ENCODE peak calls at places on chromosomes 16 and 17, in six cellular contexts. T, O, X, C, W and H are unnamed samples. For H3K27me3, the result is how much of the 10 kb centered on the place peaks cover.

GRCh38 chr16:3754304-3754703 is 37.0 kb upstream of the TRAP1 start:
- DNase-seq in T (no peak), O (no peak), C (no peak), W (no peak), X (no peak), H (no peak)

GRCh38 chr17:42362245-42362961 is 25.8 kb downstream of the STAT3 start:
- DNase-seq in C (no peak), T (no peak), X (no peak), O (peak), W (no peak), H (no peak)

GRCh38 chr16:50208460-50208931 is 55.4 kb downstream of the TENT4B start:
- DNase-seq in C (no peak), O (no peak), W (no peak), T (no peak), X (no peak), H (peak)

GRCh38 chr16:73365010-73365409 is 317.1 kb upstream of the ZFHX3 start:
- DNase-seq in O (peak), T (peak), C (no peak), W (no peak), X (no peak), H (no peak)

GRCh38 chr17:79531191-79531590 is 79.7 kb downstream of the RBFOX3 start:
- DNase-seq in W (no peak), T (no peak), X (no peak), O (no peak), C (no peak), H (no peak)

GRCh38 chr16:21205303-21205702 is 6.1 kb downstream of the ZP2 start:
- DNase-seq in X (no peak), C (no peak), O (no peak), W (no peak), T (no peak), H (no peak)

GRCh38 chr16:71344315-71344905 is 14.1 kb upstream of the CALB2 start:
- DNase-seq in X (no peak), T (no peak), C (no peak), O (no peak), W (no peak), H (peak)

GRCh38 chr17:42179911-42180410 is 981 bp downstream of the KCNH4 start:
- DNase-seq in C (peak), T (peak), O (peak), W (no peak), X (peak), H (no peak)

GRCh38 chr17:44585315-44585714 is 28.0 kb downstream of the FZD2 start:
- DNase-seq in C (no peak), O (no peak), X (no peak), T (no peak), W (no peak), H (no peak)

GRCh38 chr17:83175551-83176271 is 96.3 kb downstream of the METRNL start:
- DNase-seq in W (no peak), C (no peak), O (no peak), T (no peak), X (no peak), H (no peak)

GRCh38 chr17:65896889-65897288 is 295.0 kb downstream of the CEP112 start:
- DNase-seq in C (no peak), W (no peak), O (no peak), X (no peak), T (no peak), H (no peak)

GRCh38 chr17:2239882-2240430 is 63.6 kb downstream of the SMG6 start:
- DNase-seq in X (no peak), O (no peak), C (no peak), T (peak), W (peak), H (peak)

GRCh38 chr17:65550758-65551157 is 10.7 kb downstream of the AXIN2 start:
- DNase-seq in O (no peak), X (no peak), T (no peak), C (no peak), W (no peak), H (no peak)

GRCh38 chr16:51431517-51432241 is 280.6 kb upstream of the SALL1 start:
- DNase-seq in W (no peak), X (no peak), T (peak), C (no peak), O (no peak), H (peak)

GRCh38 chr17:55053855-55054254 is 85.3 kb downstream of the STXBP4 start:
- DNase-seq in T (peak), W (no peak), C (no peak), X (no peak), O (no peak), H (no peak)

GRCh38 chr16:30183961-30184429 is 593 bp downstream of the CORO1A start:
- DNase-seq in O (peak), X (no peak), C (peak), W (no peak), T (no peak), H (no peak)

GRCh38 chr16:31253642-31254045 is 6.1 kb upstream of the ITGAM start:
- DNase-seq in O (no peak), C (peak), T (no peak), X (no peak), W (peak), H (no peak)

GRCh38 chr16:7303014-7303676 is 29.5 kb upstream of the RBFOX1 start:
- DNase-seq in X (no peak), T (no peak), O (peak), C (no peak), W (no peak), H (no peak)

GRCh38 chr16:87369117-87369775 is 14.3 kb downstream of the FBXO31 start:
- DNase-seq in W (no peak), X (no peak), O (no peak), C (no peak), T (no peak), H (no peak)

GRCh38 chr17:43813386-43813785 is 19.6 kb downstream of the MPP3 start:
- DNase-seq in T (no peak), C (no peak), W (no peak), X (no peak), O (no peak), H (no peak)

GRCh38 chr16:16096858-16097213 is 126.5 kb downstream of the ABCC6 start:
- DNase-seq in T (no peak), X (no peak), O (no peak), W (no peak), C (no peak), H (no peak)

GRCh38 chr17:37121616-37122015 is 172.9 kb downstream of the AATF start:
- DNase-seq in T (no peak), C (no peak), X (no peak), O (no peak), W (no peak), H (no peak)

GRCh38 chr17:79217473-79218135 is 143.0 kb downstream of the ENGASE start:
- DNase-seq in T (no peak), X (no peak), C (no peak), O (no peak), W (no peak), H (no peak)

GRCh38 chr17:60139438-60140285 is 10.1 kb upstream of the CA4 start:
- DNase-seq in T (peak), W (peak), X (peak), C (peak), O (peak), H (peak)

GRCh38 chr16:65038125-65038524 is 83.7 kb downstream of the CDH11 start:
- DNase-seq in W (no peak), C (no peak), O (no peak), X (no peak), T (peak), H (no peak)

GRCh38 chr16:81446318-81447275 is 2.0 kb downstream of the CMIP start:
- DNase-seq in X (peak), C (peak), O (no peak), T (no peak), W (no peak), H (peak)

GRCh38 chr17:80646328-80646727 is 101.7 kb downstream of the RPTOR start:
- DNase-seq in X (no peak), W (no peak), T (no peak), C (no peak), O (no peak), H (no peak)

GRCh38 chr16:80250376-80250775 is 290.4 kb upstream of the DYNLRB2 start:
- DNase-seq in C (no peak), O (no peak), W (no peak), X (no peak), T (no peak), H (peak)

GRCh38 chr17:40664582-40665333 is at the start of gene KRT222:
- DNase-seq in W (no peak), O (no peak), X (no peak), T (no peak), C (no peak), H (peak)

GRCh38 chr17:65533056-65533745 is 28.2 kb downstream of the AXIN2 start:
- DNase-seq in W (no peak), T (no peak), X (no peak), O (no peak), C (no peak), H (no peak)

GRCh38 chr16:87845213-87845612 is 24.1 kb downstream of the SLC7A5 start:
- DNase-seq in C (no peak), W (no peak), X (no peak), T (no peak), O (no peak), H (no peak)

GRCh38 chr17:13410214-13410613 is 191.5 kb downstream of the HS3ST3A1 start:
- DNase-seq in W (no peak), O (no peak), X (no peak), C (no peak), T (no peak), H (no peak)
- TF ChIP-seq CTCF in W (no peak), O (no peak), X (no peak), C (no peak), T (no peak), H (no peak)

GRCh38 chr16:69921125-69921524 is 30.0 kb upstream of the CLEC18A start:
- DNase-seq in W (no peak), C (no peak), X (no peak), O (no peak), T (no peak), H (no peak)

GRCh38 chr16:69916445-69916844 is 34.7 kb upstream of the CLEC18A start:
- DNase-seq in C (no peak), X (no peak), T (no peak), O (no peak), W (no peak), H (no peak)

GRCh38 chr16:69917311-69917710 is 33.8 kb upstream of the CLEC18A start:
- DNase-seq in C (no peak), T (no peak), O (no peak), W (no peak), X (no peak), H (no peak)

GRCh38 chr16:69918241-69918640 is 32.9 kb upstream of the CLEC18A start:
- DNase-seq in C (no peak), W (no peak), T (no peak), O (no peak), X (no peak), H (no peak)

DNA sequence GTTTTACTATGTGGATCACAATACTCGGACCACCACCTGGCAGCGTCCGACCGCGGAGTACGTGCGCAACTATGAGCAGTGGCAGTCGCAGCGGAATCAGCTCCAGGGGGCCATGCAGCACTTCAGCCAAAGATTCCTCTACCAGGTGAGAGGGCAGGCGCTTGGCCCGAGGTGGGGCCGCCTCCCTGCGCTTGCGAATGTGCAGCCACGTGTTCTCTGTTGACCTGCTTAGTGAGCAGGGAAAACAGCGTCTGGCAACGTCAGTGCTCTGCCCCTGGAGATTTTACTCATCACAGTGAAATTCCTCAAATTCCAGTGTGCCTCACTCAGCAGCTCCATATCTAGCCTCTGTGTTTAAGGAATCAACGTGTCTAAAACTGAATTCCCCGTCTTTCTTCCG is 33.4 kb upstream of the CLEC18A start:
- DNase-seq in O (no peak), X (no peak), T (peak), C (no peak), W (peak), H (peak)
- H3K27ac ChIP-seq in O (peak), X (no peak), T (peak), C (no peak), W (peak), H (no peak)

DNA sequence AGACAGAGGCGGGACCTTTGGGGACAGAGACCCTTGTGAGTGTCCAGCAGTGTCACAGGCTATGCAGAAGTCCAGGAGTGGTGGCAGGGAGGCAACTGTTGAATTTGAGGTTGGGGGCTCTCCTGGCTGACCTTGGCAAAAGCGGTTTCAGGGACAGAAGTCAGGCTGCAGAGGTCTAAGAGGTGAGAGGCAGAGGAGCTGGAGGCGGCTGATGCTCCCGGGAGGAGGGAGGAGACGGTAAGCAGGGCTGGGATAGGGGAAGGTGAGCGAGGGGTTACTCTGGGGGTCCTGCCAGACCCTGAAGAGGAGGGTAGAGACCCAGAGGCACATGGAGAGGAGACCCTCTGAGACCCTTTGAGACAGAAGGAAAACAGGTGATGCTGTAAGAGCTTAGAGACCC is 5.2 kb downstream of the EPOP start:
- DNase-seq in O (no peak), C (no peak), X (no peak), W (no peak), T (no peak), H (no peak)
- H3K27me3 ChIP-seq in O (half or more), C (under half), X (under half), W (under half), T (half or more), H (half or more)

DNA sequence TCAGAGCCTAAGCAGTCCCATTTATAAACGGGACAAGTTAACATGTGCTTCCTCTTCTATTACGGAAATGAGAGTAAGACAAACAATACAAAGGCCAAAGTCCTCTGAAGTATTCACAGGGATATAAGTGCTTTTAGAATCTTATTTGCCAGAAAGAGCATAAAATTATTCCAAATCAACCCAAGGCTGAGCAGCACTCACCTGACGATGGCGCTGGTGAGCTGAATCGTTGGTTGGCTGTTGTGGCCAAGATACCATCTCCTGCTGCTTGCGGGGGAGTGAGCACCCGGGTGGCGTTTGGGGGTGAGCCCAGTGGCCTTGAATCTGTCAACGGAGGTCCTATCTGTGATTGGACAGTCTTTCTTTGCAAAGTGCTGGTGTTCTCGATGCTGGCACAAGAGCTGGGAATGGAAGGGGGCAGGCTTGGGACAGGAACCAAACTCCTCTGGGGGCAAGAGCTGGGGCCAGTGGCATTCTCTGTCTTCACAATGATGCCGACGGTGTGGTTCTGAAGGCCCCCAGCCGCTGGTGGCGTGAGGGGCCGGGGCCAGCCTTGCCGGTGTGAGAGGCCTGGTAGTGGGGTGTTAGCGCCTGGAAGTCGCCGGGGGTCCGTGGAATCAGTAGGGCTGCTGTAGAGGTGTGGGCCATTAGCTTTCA is 9.5 kb upstream of the DHRS13 start:
- DNase-seq in C (peak), T (no peak), W (no peak), X (no peak), O (no peak), H (no peak)
- TF ChIP-seq CTCF in C (no peak), T (no peak), W (no peak), X (no peak), O (peak), H (peak)

DNA sequence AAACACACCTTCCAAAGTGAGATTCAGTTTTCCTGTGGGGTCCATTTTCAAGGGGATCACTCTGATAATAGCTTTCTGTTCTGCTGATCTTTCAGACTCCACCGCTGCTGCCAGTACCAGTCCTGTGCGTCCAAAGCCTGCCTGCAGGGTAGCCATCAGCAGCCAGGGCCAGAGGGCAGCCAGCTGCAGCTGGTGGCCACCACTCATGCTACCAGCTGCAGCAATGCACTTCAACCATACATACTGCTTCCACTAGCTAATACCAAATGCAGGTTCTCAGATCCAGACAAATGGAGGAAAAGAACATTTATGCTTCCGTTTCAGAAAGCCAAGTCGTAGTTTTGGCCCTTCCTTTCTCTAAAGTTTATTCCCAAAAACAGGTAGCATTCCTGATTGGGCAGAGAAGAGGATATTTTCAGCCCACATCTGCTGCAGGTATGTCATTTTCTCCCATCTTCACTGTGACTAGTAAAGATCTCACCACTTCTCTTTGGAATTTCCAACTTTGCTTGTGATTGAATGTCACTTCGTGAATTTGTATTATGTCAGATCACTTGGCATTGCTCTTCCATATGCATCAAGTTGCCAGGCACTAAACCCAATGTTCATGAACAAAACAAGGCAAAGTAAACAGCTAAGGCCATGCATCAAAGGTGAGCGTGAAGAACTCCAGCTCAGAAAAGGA is 1.8 kb downstream of the RNF43 start:
- DNase-seq in C (no peak), X (peak), O (peak), W (no peak), T (no peak), H (no peak)
- H3K27ac ChIP-seq in C (no peak), X (peak), O (no peak), W (no peak), T (no peak), H (peak)

GRCh38 chr16:84159800-84160199 is 14.7 kb downstream of the DNAAF1 start:
- DNase-seq in O (no peak), X (no peak), C (no peak), T (no peak), W (no peak), H (no peak)
- H3K27me3 ChIP-seq in O (under half), X (under half), C (under half), T (under half), W (under half), H (under half)

GRCh38 chr17:7251330-7252175 is at the start of gene CTDNEP1:
- DNase-seq in O (peak), C (peak), W (peak), T (peak), X (peak), H (peak)

GRCh38 chr17:7253082-7253481 is 1.1 kb downstream of the ELP5 start:
- DNase-seq in C (no peak), W (no peak), T (no peak), O (no peak), X (no peak), H (no peak)

GRCh38 chr17:7254511-7254910 is 2.5 kb downstream of the ELP5 start:
- DNase-seq in C (no peak), X (no peak), W (no peak), O (no peak), T (no peak), H (no peak)

GRCh38 chr17:7250655-7251329 is 742 bp downstream of the CTDNEP1 start:
- DNase-seq in C (no peak), X (no peak), W (no peak), T (no peak), O (no peak), H (no peak)

GRCh38 chr17:7252176-7253043 is at the start of gene ELP5:
- DNase-seq in O (peak), T (peak), X (peak), C (peak), W (peak), H (peak)
- TF ChIP-seq CTCF in O (peak), T (no peak), X (peak), C (no peak), W (peak), H (peak)

GRCh38 chr17:72122002-72122310 is 1.1 kb downstream of the SOX9 start:
- DNase-seq in O (no peak), X (no peak), T (peak), W (no peak), C (no peak), H (no peak)
- H3K27ac ChIP-seq in O (peak), X (peak), T (peak), W (peak), C (no peak), H (peak)

DNA sequence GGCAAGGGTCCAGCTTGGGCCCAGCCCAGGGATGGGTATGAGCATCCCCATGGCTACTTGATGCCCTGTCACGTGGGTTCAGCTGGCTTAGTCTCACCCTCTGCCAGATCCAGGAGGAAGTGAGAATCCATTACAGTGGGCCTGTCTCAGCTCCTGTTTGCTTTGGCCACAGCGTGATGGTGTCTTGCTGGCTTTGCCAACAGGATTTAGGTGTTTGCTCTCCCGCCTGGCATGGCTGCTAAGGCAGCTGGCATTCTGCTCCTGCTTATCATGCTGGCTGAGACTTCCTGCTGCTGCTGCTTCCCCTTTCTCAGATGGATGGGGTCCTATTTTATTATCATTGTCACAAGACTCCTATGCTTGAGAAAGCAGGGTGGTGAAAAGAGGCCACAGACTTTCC is 28.3 kb upstream of the HOXB13 start:
- DNase-seq in W (no peak), T (no peak), X (peak), O (no peak), C (peak), H (no peak)
- H3K27me3 ChIP-seq in W (under half), T (under half), X (under half), O (half or more), C (under half), H (half or more)

DNA sequence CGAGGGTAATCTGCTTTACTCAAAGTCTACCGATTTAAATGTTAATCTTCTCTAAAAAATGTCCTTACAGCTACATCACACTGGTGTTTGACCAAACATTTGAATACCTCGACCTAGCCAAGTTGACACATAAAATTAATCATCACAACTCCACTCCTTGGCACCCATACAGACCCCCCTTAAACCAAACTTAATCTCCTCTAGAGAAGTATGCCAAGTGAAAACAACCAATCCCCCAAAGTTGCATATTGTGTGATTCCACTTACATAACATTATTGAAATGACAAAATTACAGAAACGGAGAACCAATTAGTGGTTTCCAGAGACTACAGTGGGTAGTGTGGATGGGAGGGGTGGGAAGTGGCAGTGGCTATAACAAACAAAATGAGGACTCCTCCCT is 39.3 kb downstream of the CAPNS2 start:
- DNase-seq in X (no peak), O (no peak), T (no peak), W (no peak), C (no peak), H (no peak)
- TF ChIP-seq CTCF in X (no peak), O (no peak), T (no peak), W (no peak), C (no peak), H (no peak)